ENCODE peak calls at places on chromosome 22, in ten cellular contexts. One of them, this sample, is unnamed.

GRCh38 chr22:44379817-44380560 is 67.2 kb upstream of the SHISAL1 start:
- DNase-seq in sigmoid colon: peak
- DNase-seq in HCT116: no peak
- DNase-seq in tibial nerve: no peak
- DNase-seq in esophagus muscularis mucosa: no peak
- DNase-seq in H1: no peak
- DNase-seq in lower leg skin: no peak
- DNase-seq in prostate gland: no peak
- DNase-seq in stomach: no peak
- DNase-seq in body of pancreas: no peak
- DNase-seq in this sample: no peak

GRCh38 chr22:40533712-40534378 is 102.7 kb downstream of the MRTFA start:
- DNase-seq in H1: no peak
- DNase-seq in HCT116: no peak
- DNase-seq in lower leg skin: no peak
- DNase-seq in prostate gland: no peak
- DNase-seq in body of pancreas: no peak
- DNase-seq in stomach: no peak
- DNase-seq in esophagus muscularis mucosa: no peak
- DNase-seq in tibial nerve: peak
- DNase-seq in sigmoid colon: no peak
- DNase-seq in this sample: peak

GRCh38 chr22:42747701-42748513 is 27.2 kb upstream of the A4GALT start:
- DNase-seq in H1: no peak
- DNase-seq in sigmoid colon: no peak
- DNase-seq in esophagus muscularis mucosa: no peak
- DNase-seq in prostate gland: no peak
- DNase-seq in body of pancreas: no peak
- DNase-seq in stomach: no peak
- DNase-seq in tibial nerve: no peak
- DNase-seq in HCT116: no peak
- DNase-seq in lower leg skin: no peak
- DNase-seq in this sample: no peak

GRCh38 chr22:44366372-44367310 is 53.9 kb upstream of the SHISAL1 start:
- DNase-seq in body of pancreas: no peak
- DNase-seq in tibial nerve: no peak
- DNase-seq in prostate gland: no peak
- DNase-seq in H1: no peak
- DNase-seq in esophagus muscularis mucosa: no peak
- DNase-seq in lower leg skin: no peak
- DNase-seq in HCT116: no peak
- DNase-seq in sigmoid colon: peak
- DNase-seq in stomach: no peak
- DNase-seq in this sample: no peak

GRCh38 chr22:17866127-17866526 is 91.9 kb upstream of the BID start:
- DNase-seq in HCT116: no peak
- DNase-seq in stomach: no peak
- DNase-seq in prostate gland: no peak
- DNase-seq in H1: no peak
- DNase-seq in lower leg skin: no peak
- DNase-seq in tibial nerve: no peak
- DNase-seq in esophagus muscularis mucosa: no peak
- DNase-seq in sigmoid colon: no peak
- DNase-seq in body of pancreas: no peak
- DNase-seq in this sample: no peak

GRCh38 chr22:34150023-34150422 is 229.7 kb upstream of the LARGE1 start:
- DNase-seq in HCT116: no peak
- DNase-seq in prostate gland: no peak
- DNase-seq in tibial nerve: no peak
- DNase-seq in sigmoid colon: no peak
- DNase-seq in body of pancreas: no peak
- DNase-seq in lower leg skin: no peak
- DNase-seq in esophagus muscularis mucosa: no peak
- DNase-seq in stomach: no peak
- DNase-seq in H1: no peak
- DNase-seq in this sample: no peak

GRCh38 chr22:40628354-40629042 is 8.0 kb downstream of the MRTFA start:
- DNase-seq in esophagus muscularis mucosa: no peak
- DNase-seq in body of pancreas: no peak
- DNase-seq in tibial nerve: no peak
- DNase-seq in lower leg skin: no peak
- DNase-seq in sigmoid colon: no peak
- DNase-seq in H1: no peak
- DNase-seq in HCT116: no peak
- DNase-seq in stomach: no peak
- DNase-seq in prostate gland: no peak
- DNase-seq in this sample: no peak

GRCh38 chr22:41360126-41360525 is 21.6 kb upstream of the TEF start:
- DNase-seq in body of pancreas: no peak
- DNase-seq in esophagus muscularis mucosa: no peak
- DNase-seq in sigmoid colon: no peak
- DNase-seq in H1: peak
- DNase-seq in tibial nerve: no peak
- DNase-seq in stomach: no peak
- DNase-seq in lower leg skin: no peak
- DNase-seq in prostate gland: peak
- DNase-seq in HCT116: no peak
- DNase-seq in this sample: no peak

GRCh38 chr22:44312766-44313165 is at the start of gene SHISAL1:
- DNase-seq in H1: no peak
- DNase-seq in HCT116: no peak
- DNase-seq in lower leg skin: no peak
- DNase-seq in sigmoid colon: no peak
- DNase-seq in stomach: no peak
- DNase-seq in body of pancreas: no peak
- DNase-seq in prostate gland: no peak
- DNase-seq in esophagus muscularis mucosa: no peak
- DNase-seq in tibial nerve: no peak
- DNase-seq in this sample: no peak

GRCh38 chr22:44391026-44391425 is 78.3 kb upstream of the SHISAL1 start:
- DNase-seq in prostate gland: no peak
- DNase-seq in esophagus muscularis mucosa: no peak
- DNase-seq in HCT116: no peak
- DNase-seq in body of pancreas: no peak
- DNase-seq in lower leg skin: no peak
- DNase-seq in stomach: no peak
- DNase-seq in sigmoid colon: no peak
- DNase-seq in tibial nerve: no peak
- DNase-seq in H1: no peak
- DNase-seq in this sample: no peak

GRCh38 chr22:36123673-36124630 is 36.6 kb downstream of the APOL3 start:
- DNase-seq in esophagus muscularis mucosa: peak
- DNase-seq in prostate gland: peak
- DNase-seq in sigmoid colon: peak
- DNase-seq in lower leg skin: peak
- DNase-seq in tibial nerve: peak
- DNase-seq in body of pancreas: peak
- DNase-seq in H1: peak
- DNase-seq in HCT116: peak
- DNase-seq in stomach: peak
- DNase-seq in this sample: peak
- TF ChIP-seq POLR2A in esophagus muscularis mucosa: no peak
- TF ChIP-seq POLR2A in prostate gland: peak
- TF ChIP-seq POLR2A in sigmoid colon: no peak
- TF ChIP-seq POLR2A in lower leg skin: no peak
- TF ChIP-seq POLR2A in tibial nerve: no peak
- TF ChIP-seq POLR2A in body of pancreas: peak
- TF ChIP-seq POLR2A in H1: no peak
- TF ChIP-seq POLR2A in HCT116: peak
- TF ChIP-seq POLR2A in stomach: no peak
- TF ChIP-seq POLR2A in this sample: peak

GRCh38 chr22:39513791-39514190 is 6.6 kb upstream of the ATF4 start:
- DNase-seq in sigmoid colon: no peak
- DNase-seq in H1: no peak
- DNase-seq in lower leg skin: no peak
- DNase-seq in body of pancreas: no peak
- DNase-seq in stomach: no peak
- DNase-seq in esophagus muscularis mucosa: no peak
- DNase-seq in tibial nerve: no peak
- DNase-seq in prostate gland: no peak
- DNase-seq in HCT116: no peak
- DNase-seq in this sample: no peak
- TF ChIP-seq CTCF in sigmoid colon: no peak
- TF ChIP-seq CTCF in H1: no peak
- TF ChIP-seq CTCF in lower leg skin: no peak
- TF ChIP-seq CTCF in body of pancreas: no peak
- TF ChIP-seq CTCF in stomach: no peak
- TF ChIP-seq CTCF in esophagus muscularis mucosa: no peak
- TF ChIP-seq CTCF in tibial nerve: no peak
- TF ChIP-seq CTCF in prostate gland: no peak
- TF ChIP-seq CTCF in HCT116: no peak
- TF ChIP-seq CTCF in this sample: no peak

DNA sequence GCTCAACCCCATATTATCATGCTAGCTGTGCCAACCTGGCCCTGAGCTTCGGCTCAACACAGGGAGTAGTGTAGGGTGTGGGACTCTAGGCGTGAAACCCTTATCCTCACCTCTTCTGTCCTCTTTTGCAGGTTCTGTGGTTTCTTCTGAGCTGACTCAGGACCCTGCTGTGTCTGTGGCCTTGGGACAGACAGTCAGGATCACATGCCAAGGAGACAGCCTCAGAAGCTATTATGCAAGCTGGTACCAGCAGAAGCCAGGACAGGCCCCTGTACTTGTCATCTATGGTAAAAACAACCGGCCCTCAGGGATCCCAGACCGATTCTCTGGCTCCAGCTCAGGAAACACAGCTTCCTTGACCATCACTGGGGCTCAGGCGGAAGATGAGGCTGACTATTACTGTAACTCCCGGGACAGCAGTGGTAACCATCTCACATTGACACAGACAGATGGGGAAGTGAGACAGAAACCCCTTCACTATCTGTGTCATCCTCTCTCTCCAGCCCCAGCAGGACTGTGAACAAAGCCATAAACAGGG is 76.4 kb downstream of the GGTLC2 start:
- DNase-seq in tibial nerve: no peak
- DNase-seq in body of pancreas: no peak
- DNase-seq in prostate gland: no peak
- DNase-seq in HCT116: no peak
- DNase-seq in lower leg skin: no peak
- DNase-seq in sigmoid colon: no peak
- DNase-seq in esophagus muscularis mucosa: peak
- DNase-seq in H1: no peak
- DNase-seq in stomach: no peak
- DNase-seq in this sample: peak
- TF ChIP-seq POLR2A in tibial nerve: no peak
- TF ChIP-seq POLR2A in body of pancreas: no peak
- TF ChIP-seq POLR2A in prostate gland: no peak
- TF ChIP-seq POLR2A in HCT116: no peak
- TF ChIP-seq POLR2A in lower leg skin: no peak
- TF ChIP-seq POLR2A in sigmoid colon: no peak
- TF ChIP-seq POLR2A in esophagus muscularis mucosa: no peak
- TF ChIP-seq POLR2A in H1: no peak
- TF ChIP-seq POLR2A in stomach: no peak
- TF ChIP-seq POLR2A in this sample: no peak

DNA sequence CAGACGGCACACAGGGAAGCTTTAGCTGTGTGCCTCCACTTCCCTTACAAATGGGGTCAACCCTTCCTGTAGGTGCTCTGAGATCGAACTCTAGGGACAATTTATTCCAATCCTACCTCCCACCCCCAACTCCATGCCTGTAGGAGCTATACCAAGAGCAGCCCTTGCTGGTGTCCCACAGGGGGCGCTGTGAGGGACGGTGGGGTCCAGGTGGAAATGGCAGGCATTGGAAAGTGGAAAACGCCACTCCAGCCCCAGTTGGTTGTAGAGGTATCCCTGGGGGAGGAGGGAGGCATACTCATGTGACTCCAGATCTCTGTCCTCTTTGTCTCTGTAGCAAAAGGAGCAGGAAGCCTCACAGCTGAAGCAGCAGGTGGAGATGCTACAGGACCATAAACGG is 161.3 kb downstream of the MYO18B start:
- DNase-seq in stomach: no peak
- DNase-seq in lower leg skin: no peak
- DNase-seq in H1: peak
- DNase-seq in esophagus muscularis mucosa: no peak
- DNase-seq in body of pancreas: no peak
- DNase-seq in HCT116: peak
- DNase-seq in sigmoid colon: no peak
- DNase-seq in tibial nerve: no peak
- DNase-seq in prostate gland: no peak
- DNase-seq in this sample: no peak
- TF ChIP-seq CTCF in stomach: no peak
- TF ChIP-seq CTCF in lower leg skin: no peak
- TF ChIP-seq CTCF in H1: peak
- TF ChIP-seq CTCF in esophagus muscularis mucosa: no peak
- TF ChIP-seq CTCF in body of pancreas: no peak
- TF ChIP-seq CTCF in HCT116: no peak
- TF ChIP-seq CTCF in sigmoid colon: no peak
- TF ChIP-seq CTCF in tibial nerve: no peak
- TF ChIP-seq CTCF in prostate gland: no peak
- TF ChIP-seq CTCF in this sample: no peak

GRCh38 chr22:20127869-20128618 is 3.6 kb upstream of the ZDHHC8 start:
- DNase-seq in body of pancreas: no peak
- DNase-seq in tibial nerve: no peak
- DNase-seq in sigmoid colon: no peak
- DNase-seq in HCT116: no peak
- DNase-seq in H1: no peak
- DNase-seq in lower leg skin: no peak
- DNase-seq in stomach: no peak
- DNase-seq in prostate gland: no peak
- DNase-seq in esophagus muscularis mucosa: no peak
- DNase-seq in this sample: no peak
- TF ChIP-seq POLR2A in body of pancreas: no peak
- TF ChIP-seq POLR2A in tibial nerve: no peak
- TF ChIP-seq POLR2A in sigmoid colon: no peak
- TF ChIP-seq POLR2A in HCT116: no peak
- TF ChIP-seq POLR2A in H1: peak
- TF ChIP-seq POLR2A in lower leg skin: no peak
- TF ChIP-seq POLR2A in stomach: no peak
- TF ChIP-seq POLR2A in prostate gland: no peak
- TF ChIP-seq POLR2A in esophagus muscularis mucosa: no peak
- TF ChIP-seq POLR2A in this sample: no peak

GRCh38 chr22:45628508-45628907 is 43.1 kb upstream of the ATXN10 start:
- DNase-seq in esophagus muscularis mucosa: no peak
- DNase-seq in body of pancreas: no peak
- DNase-seq in tibial nerve: no peak
- DNase-seq in stomach: no peak
- DNase-seq in H1: no peak
- DNase-seq in sigmoid colon: no peak
- DNase-seq in HCT116: no peak
- DNase-seq in lower leg skin: no peak
- DNase-seq in prostate gland: no peak
- DNase-seq in this sample: no peak
- TF ChIP-seq CTCF in esophagus muscularis mucosa: no peak
- TF ChIP-seq CTCF in body of pancreas: no peak
- TF ChIP-seq CTCF in tibial nerve: no peak
- TF ChIP-seq CTCF in stomach: no peak
- TF ChIP-seq CTCF in H1: no peak
- TF ChIP-seq CTCF in sigmoid colon: no peak
- TF ChIP-seq CTCF in HCT116: no peak
- TF ChIP-seq CTCF in lower leg skin: no peak
- TF ChIP-seq CTCF in prostate gland: no peak
- TF ChIP-seq CTCF in this sample: no peak

This sample was measured in Peyer's patch.